ENCODE peak calls at places on chromosome 17, in four cellular contexts. X is A549, B is K562, E is HepG2. D is an unnamed sample.

GRCh38 chr17:61411114-61411943 is 11.7 kb downstream of the TBX2 start:
- DNase-seq in B (no peak), X (peak; percentile 49), E (no peak), D (peak; percentile 82)

GRCh38 chr17:17103160-17103559 is 60.9 kb downstream of the MPRIP start:
- DNase-seq in B (no peak), X (no peak), E (peak; percentile 18), D (no peak)

GRCh38 chr17:7133424-7133823 is 18.8 kb upstream of the ASGR2 start:
- DNase-seq in E (peak; percentile 74), B (peak; percentile 26), X (peak; percentile 38), D (no peak)

GRCh38 chr17:61486135-61487120 is 34.2 kb downstream of the TBX4 start:
- DNase-seq in E (no peak), X (no peak), B (no peak), D (no peak)

GRCh38 chr17:42281571-42282096 is 5.4 kb upstream of the STAT5B start:
- DNase-seq in X (no peak), B (no peak), E (no peak), D (no peak)

GRCh38 chr17:4998666-4999428 is 1.1 kb downstream of the KIF1C start:
- DNase-seq in E (peak; percentile 86), X (no peak), B (peak; percentile 33), D (peak; percentile 51)

GRCh38 chr17:63154586-63155244 is 188.7 kb downstream of the TANC2 start:
- DNase-seq in E (no peak), B (no peak), X (no peak), D (no peak)

GRCh38 chr17:2462481-2462880 is 49.2 kb downstream of the METTL16 start:
- DNase-seq in E (no peak), B (no peak), X (no peak), D (no peak)

GRCh38 chr17:82238562-82239201 is 9.8 kb downstream of the SLC16A3 start:
- DNase-seq in X (peak; percentile 75), E (no peak), B (peak; percentile 72), D (no peak)

GRCh38 chr17:70373369-70373768 is 204.0 kb downstream of the KCNJ2 start:
- DNase-seq in E (no peak), B (no peak), X (no peak), D (no peak)

GRCh38 chr17:70366421-70366820 is 197.1 kb downstream of the KCNJ2 start:
- DNase-seq in E (no peak), X (no peak), B (no peak), D (no peak)

GRCh38 chr17:70374496-70374895 is 205.2 kb downstream of the KCNJ2 start:
- DNase-seq in X (no peak), E (no peak), B (no peak), D (no peak)

GRCh38 chr17:70365098-70365583 is 195.8 kb downstream of the KCNJ2 start:
- DNase-seq in B (no peak), X (no peak), E (no peak), D (no peak)

DNA sequence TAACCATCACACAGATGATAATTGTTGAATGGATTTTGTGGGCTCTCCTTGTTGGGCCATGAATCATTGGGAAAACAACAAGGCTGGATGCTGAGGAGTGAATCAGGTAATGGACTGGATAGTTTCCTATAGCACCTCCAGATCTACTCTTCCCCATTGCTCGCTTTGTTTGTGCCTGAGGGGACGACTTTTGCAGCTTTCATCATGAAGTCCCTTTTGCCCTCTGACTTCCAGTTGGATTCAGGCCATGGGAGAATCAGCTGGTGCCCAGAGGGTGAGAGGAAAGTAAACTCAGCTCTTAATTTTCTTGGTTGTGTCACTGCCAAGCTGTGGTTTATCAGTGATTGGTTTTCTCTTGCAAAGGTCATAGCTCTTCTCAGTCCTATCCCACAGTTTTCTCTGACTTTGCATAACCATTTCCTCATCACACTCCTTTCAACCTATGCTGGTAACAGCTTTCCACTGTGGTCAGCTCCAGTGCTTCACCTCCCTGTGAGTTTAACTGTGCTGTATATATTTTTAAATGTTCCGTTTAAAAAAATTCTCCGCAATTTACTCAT is 200.0 kb downstream of the KCNJ2 start:
- DNase-seq in E (no peak), X (no peak), B (no peak), D (no peak)
- TF ChIP-seq RNF2 in E (no peak), X (no peak), B (no peak), D (no peak)

GRCh38 chr17:73283841-73284282 is 22.2 kb upstream of the CPSF4L start:
- DNase-seq in B (no peak), X (no peak), E (no peak), D (peak; percentile 77)
- TF ChIP-seq RNF2 in B (no peak), X (no peak), E (no peak), D (no peak)

GRCh38 chr17:74429604-74430384 is 2.1 kb upstream of the GPRC5C start:
- DNase-seq in B (no peak), E (peak; percentile 80), X (no peak), D (no peak)
- TF ChIP-seq RNF2 in B (no peak), E (no peak), X (no peak), D (no peak)

DNA sequence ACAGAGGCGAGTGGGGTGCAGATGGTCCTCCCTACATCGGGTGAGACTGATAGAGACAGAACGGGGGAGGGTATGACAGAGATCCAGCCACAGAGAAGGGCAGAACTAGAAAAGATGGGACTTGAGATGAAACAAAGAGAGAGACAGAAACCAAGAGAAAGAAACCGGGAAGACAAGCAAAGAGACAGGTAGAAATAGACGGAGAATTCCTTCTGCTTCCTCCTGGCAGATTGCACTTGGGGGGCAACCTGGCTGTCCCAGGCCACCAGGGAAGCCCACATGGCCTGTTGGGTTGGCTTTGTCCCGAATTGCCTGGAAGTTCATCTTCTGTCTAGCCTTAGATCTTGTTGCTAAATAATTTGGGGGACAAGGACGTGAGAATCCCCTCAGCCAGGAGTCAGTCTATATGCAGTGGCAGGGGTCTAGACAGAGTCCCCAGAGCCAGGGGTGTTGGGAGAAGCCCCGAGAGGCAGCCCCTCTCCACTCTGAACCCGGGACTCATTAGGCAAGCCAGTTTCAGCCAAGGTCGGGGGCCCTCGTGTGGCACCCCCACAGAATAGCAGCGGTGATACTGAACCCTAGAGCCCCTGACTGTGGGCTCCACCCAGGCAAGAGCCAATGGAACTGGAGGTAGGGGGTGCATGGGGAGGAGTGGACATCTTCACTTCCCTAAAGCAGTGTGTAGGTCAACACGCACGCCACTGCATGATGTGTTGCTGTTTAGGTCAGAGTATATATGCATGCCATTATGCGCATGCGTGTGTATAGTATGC is 626 bp upstream of the TSPOAP1 start:
- DNase-seq in B (peak; percentile 59), X (no peak), E (peak; percentile 38), D (no peak)
- TF ChIP-seq RNF2 in B (no peak), X (no peak), E (no peak), D (no peak)

GRCh38 chr17:8798176-8799000 is 777 bp downstream of the MFSD6L start:
- DNase-seq in E (no peak), X (no peak), B (no peak), D (no peak)
- TF ChIP-seq RNF2 in E (no peak), X (no peak), B (no peak), D (no peak)

GRCh38 chr17:45414997-45415881 is 17.4 kb downstream of the ARHGAP27 start:
- DNase-seq in E (no peak), X (no peak), B (no peak), D (no peak)
- TF ChIP-seq RNF2 in E (no peak), X (no peak), B (no peak), D (no peak)

DNA sequence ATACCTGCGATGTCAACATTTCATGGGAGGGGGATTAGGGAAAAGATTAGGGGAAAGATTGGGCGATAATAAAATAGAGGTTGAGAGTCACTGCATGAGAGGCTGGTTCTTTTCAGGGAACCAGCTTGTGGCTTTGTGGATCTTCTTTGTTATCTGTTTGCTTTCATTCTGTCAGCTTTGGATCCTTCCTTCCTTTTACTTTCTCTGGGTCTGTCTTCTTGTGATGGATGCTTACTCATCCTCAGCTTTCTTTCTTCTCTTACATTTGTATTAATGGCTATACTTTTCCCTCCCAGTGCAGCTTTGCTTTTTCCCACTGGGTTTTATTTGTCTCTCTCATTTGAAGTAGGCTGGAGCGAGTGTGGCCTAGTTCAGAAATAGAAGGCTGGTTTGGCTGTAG is 47.1 kb downstream of the RPTOR start:
- DNase-seq in E (no peak), B (no peak), X (no peak), D (no peak)
- TF ChIP-seq RNF2 in E (no peak), B (no peak), X (no peak), D (no peak)

DNA sequence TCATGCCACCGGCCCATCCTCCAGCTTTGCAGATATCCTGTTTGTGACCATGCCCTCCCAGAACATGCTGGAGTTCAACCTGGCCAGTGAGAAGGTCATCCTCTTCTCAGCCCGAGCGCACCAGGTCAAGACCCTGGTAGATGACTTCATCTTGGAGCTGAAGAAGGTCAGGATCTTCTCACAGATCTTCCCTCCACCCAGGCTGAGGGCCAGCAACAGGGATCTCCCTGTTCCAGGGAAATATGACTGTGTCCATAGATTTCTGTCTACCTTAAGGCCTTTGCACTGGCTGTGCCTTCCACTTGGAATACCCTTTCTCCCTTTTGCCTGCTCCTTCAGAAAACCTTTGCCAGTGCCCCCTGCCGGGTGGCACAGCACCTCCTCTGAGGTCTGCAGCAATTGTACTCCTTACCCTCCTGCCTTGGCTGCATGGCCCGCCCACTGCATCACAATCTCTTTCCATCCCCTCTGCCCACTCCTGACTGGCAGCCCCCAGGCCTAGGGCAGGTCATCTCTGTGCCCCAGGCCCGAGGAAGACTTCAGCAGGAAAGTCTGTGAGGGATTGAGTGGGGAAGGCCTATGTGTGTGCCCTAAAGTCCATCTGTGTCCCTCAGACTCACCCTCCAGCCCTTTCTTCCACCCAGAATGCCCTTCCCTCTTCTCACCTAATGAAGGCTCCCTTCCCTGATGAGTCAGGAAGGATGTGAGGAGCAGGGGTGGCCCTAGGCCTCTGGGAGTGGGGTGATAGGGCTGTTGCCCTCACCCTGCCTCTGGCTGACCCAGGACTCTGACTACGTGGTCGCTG is 27.3 kb upstream of the ALKBH5 start:
- DNase-seq in B (no peak), X (peak; percentile 33), E (no peak), D (no peak)
- TF ChIP-seq RNF2 in B (no peak), X (no peak), E (no peak), D (no peak)

GRCh38 chr17:45718791-45719190 is 65.3 kb upstream of the CRHR1 start:
- DNase-seq in X (no peak), E (no peak), B (no peak), D (no peak)

GRCh38 chr17:45720386-45720785 is 63.7 kb upstream of the CRHR1 start:
- DNase-seq in E (no peak), X (no peak), B (no peak), D (no peak)

GRCh38 chr17:45719335-45720071 is 64.6 kb upstream of the CRHR1 start:
- DNase-seq in X (peak; percentile 77), B (peak; percentile 31), E (peak; percentile 41), D (no peak)

DNA sequence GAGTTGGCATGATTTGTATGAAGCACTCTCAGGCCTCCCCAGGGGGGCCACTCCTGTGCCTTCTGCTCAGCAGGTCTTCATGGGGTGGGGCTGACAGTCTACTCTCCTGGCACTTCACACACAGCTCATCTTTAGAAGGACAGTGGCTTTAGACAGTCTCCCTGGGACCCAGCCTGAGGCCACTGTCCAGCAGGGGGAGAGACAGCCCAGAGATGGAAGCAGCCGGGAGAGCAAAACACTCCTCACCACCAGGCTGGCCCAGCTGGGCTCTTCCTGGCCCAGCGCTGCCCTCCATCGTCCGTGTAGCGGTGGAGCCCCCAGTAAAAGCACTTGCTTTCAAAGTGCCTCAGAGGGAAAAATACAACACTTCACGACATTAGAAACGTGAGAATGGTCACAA is 62.0 kb upstream of the CRHR1 start:
- DNase-seq in B (peak; percentile 35), X (peak; percentile 69), E (peak; percentile 58), D (no peak)
- TF ChIP-seq RNF2 in B (no peak), X (no peak), E (no peak), D (no peak)